ENCODE peak calls at places on chromosomes 16 and 17, in four cellular contexts. C, Z, M and J are unnamed samples.

GRCh38 chr16:50841081-50841886 is 99.4 kb downstream of the CYLD start:
- DNase-seq in C (no peak), Z (peak), M (no peak), J (peak)

GRCh38 chr16:85514601-85515318 is 98.4 kb upstream of the GSE1 start:
- DNase-seq in C (peak), Z (no peak), M (peak), J (peak)

GRCh38 chr16:21161211-21161610 is 2.7 kb downstream of the LDAF1 start:
- DNase-seq in C (no peak), Z (no peak), M (no peak), J (no peak)

GRCh38 chr16:85522842-85523601 is 90.1 kb upstream of the GSE1 start:
- DNase-seq in C (no peak), Z (no peak), M (no peak), J (no peak)

GRCh38 chr17:283911-284675 is 68.5 kb downstream of the RPH3AL start:
- DNase-seq in C (no peak), Z (no peak), M (no peak), J (no peak)

GRCh38 chr17:4485676-4486646 is 12.7 kb upstream of the SPNS2 start:
- DNase-seq in C (no peak), Z (peak), M (no peak), J (peak)

GRCh38 chr16:29920690-29921371 is 5.2 kb downstream of the KCTD13 start:
- DNase-seq in C (no peak), Z (no peak), M (no peak), J (no peak)

GRCh38 chr16:52617591-52617990 is 70.6 kb upstream of the TOX3 start:
- DNase-seq in C (no peak), Z (no peak), M (no peak), J (no peak)

GRCh38 chr17:45719335-45720071 is 64.6 kb upstream of the CRHR1 start:
- DNase-seq in C (peak), Z (no peak), M (peak), J (peak)

GRCh38 chr16:53504665-53505064 is 1.7 kb upstream of the AKTIP start:
- DNase-seq in C (no peak), Z (peak), M (no peak), J (peak)

GRCh38 chr16:88816736-88817535 is 5.2 kb upstream of the APRT start:
- DNase-seq in C (no peak), Z (no peak), M (no peak), J (no peak)

GRCh38 chr17:27339836-27340550 is 46.1 kb downstream of the WSB1 start:
- DNase-seq in C (peak), Z (no peak), M (no peak), J (peak)

GRCh38 chr17:9470171-9470570 is 105.4 kb downstream of the STX8 start:
- DNase-seq in C (no peak), Z (peak), M (no peak), J (no peak)

GRCh38 chr16:77781091-77781490 is 7.3 kb upstream of the VAT1L start:
- DNase-seq in C (no peak), Z (no peak), M (no peak), J (no peak)

GRCh38 chr17:64343833-64344637 is 46.6 kb downstream of the PECAM1 start:
- DNase-seq in C (peak), Z (no peak), M (peak), J (peak)

GRCh38 chr17:17041018-17041521 is 1.2 kb upstream of the MPRIP start:
- DNase-seq in C (peak), Z (no peak), M (peak), J (peak)

GRCh38 chr17:601462-602303 is 113.0 kb downstream of the VPS53 start:
- DNase-seq in C (no peak), Z (no peak), M (peak), J (no peak)

GRCh38 chr16:87853411-87854052 is 15.8 kb downstream of the SLC7A5 start:
- DNase-seq in C (peak), Z (peak), M (peak), J (peak)

GRCh38 chr17:33318241-33318640 is 25.1 kb upstream of the ASIC2 start:
- DNase-seq in C (no peak), Z (no peak), M (no peak), J (no peak)

GRCh38 chr16:88854306-88855111 is 2.2 kb downstream of the GALNS start:
- DNase-seq in C (no peak), Z (peak), M (no peak), J (no peak)

GRCh38 chr17:3773511-3773910 is 27.5 kb downstream of the ITGAE start:
- DNase-seq in C (peak), Z (no peak), M (no peak), J (no peak)

GRCh38 chr17:50891577-50891989 is 25.4 kb upstream of the TOB1 start:
- DNase-seq in C (no peak), Z (no peak), M (no peak), J (peak)

GRCh38 chr16:2497116-2497630 is 16.6 kb upstream of the ATP6V0C start:
- DNase-seq in C (no peak), Z (no peak), M (no peak), J (no peak)

GRCh38 chr17:18159551-18160120 is 24.0 kb upstream of the ALKBH5 start:
- DNase-seq in C (no peak), Z (no peak), M (no peak), J (no peak)

GRCh38 chr16:50591800-50592771 is 43.9 kb downstream of the NKD1 start:
- DNase-seq in C (no peak), Z (no peak), M (peak), J (no peak)

GRCh38 chr17:79156463-79157095 is 82.0 kb downstream of the ENGASE start:
- DNase-seq in C (no peak), Z (no peak), M (no peak), J (no peak)

GRCh38 chr17:74759243-74759801 is 10.9 kb downstream of the NHERF1 start:
- DNase-seq in C (no peak), Z (peak), M (no peak), J (peak)

DNA sequence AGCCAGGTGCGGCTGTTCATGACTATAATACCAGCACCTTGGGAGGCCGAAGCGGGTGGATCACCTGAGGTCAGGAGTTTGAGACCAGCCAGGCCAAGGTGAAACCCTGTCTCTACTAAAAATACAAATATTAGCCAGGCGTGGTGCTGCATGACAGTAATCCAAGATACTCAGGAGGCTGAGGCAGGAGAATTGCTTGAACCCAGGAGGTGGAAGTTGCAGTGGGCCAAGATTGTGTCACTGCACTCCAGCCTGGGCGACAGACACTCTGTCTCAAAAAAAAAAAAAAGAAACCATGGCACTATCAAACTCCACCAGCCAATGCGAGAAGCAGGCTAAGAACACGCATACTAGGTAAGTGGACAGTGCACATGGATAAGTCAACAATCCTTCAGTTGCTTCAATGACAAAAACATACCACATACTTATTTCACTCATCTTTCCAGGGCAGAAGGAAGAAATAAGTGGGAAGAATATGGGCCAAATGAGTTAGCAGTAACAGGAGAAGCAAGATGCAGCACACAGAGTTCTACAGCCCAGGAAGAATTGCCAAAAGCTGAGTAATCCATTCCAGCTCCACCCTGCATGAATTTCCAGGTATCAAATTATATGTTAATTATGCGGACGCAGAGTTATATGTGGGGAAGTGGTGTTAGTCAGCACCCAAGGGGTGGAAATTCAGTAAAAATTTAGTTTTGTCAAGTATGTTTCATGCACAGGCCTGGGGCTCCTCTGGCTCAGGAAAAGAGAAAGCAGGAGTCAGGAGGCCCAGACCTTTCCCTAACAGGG is 58.5 kb downstream of the ZFHX3 start:
- DNase-seq in C (no peak), Z (no peak), M (no peak), J (no peak)
- H3K27ac ChIP-seq in C (peak), Z (no peak), M (peak), J (no peak)

GRCh38 chr17:82055023-82055964 is 3.6 kb downstream of the GPS1 start:
- DNase-seq in C (no peak), Z (no peak), M (no peak), J (no peak)

GRCh38 chr17:82052638-82053059 is 951 bp downstream of the GPS1 start:
- DNase-seq in C (no peak), Z (no peak), M (no peak), J (no peak)

GRCh38 chr17:82053130-82053529 is 1.4 kb downstream of the GPS1 start:
- DNase-seq in C (no peak), Z (no peak), M (no peak), J (no peak)

GRCh38 chr17:82054351-82055022 is 2.8 kb downstream of the GPS1 start:
- DNase-seq in C (no peak), Z (no peak), M (no peak), J (no peak)

GRCh38 chr17:82053556-82054263 is 2.0 kb downstream of the GPS1 start:
- DNase-seq in C (no peak), Z (no peak), M (no peak), J (no peak)
- H3K4me3 ChIP-seq in C (peak), Z (no peak), M (no peak), J (no peak)

GRCh38 chr16:67246945-67247697 is at the start of gene FHOD1:
- DNase-seq in C (peak), Z (peak), M (peak), J (peak)
- H3K27ac ChIP-seq in C (peak), Z (peak), M (peak), J (peak)

GRCh38 chr17:48809182-48809581 is 7.8 kb downstream of the TTLL6 start:
- DNase-seq in C (peak), Z (no peak), M (peak), J (no peak)
- H3K4me3 ChIP-seq in C (no peak), Z (no peak), M (no peak), J (no peak)

DNA sequence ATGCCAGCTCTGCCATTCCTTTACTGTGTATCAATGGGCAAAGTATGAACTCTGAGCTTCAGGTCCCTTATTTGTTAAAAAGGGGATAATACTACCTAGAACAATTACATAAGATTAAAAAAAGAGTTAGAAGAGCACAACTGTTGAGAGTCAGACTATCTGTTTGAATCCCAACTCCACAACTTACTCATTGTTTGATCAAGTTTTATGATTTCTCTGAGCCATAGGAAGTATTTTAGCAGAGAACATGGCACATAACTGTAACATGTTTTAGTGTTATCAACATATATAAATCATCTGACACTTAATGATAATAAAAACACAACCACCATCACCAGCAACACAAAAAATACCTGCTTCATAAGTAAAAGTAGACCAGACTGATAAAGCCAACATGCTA is 421.3 kb downstream of the ZFHX3 start:
- DNase-seq in C (no peak), Z (no peak), M (no peak), J (no peak)
- H3K27ac ChIP-seq in C (no peak), Z (no peak), M (peak), J (no peak)